ENCODE peak calls at places on chromosomes 4 and X, in ten cellular contexts. E is pancreas, H is endothelial cell, F is AG10803, M is astrocyte, N is ascending aorta, J is fibroblast of lung, Z is A549, V is transverse colon, L is GM06990. D is an unnamed sample.

GRCh38 chr4:46032061-46032460 is 91.8 kb downstream of the GABRG1 start:
- DNase-seq in F (no peak), J (no peak), L (no peak), V (no peak), H (no peak), Z (no peak), M (no peak), E (no peak), N (no peak), D (no peak)

GRCh38 chr4:38605181-38605764 is 58.7 kb upstream of the KLF3 start:
- DNase-seq in Z (no peak), J (no peak), M (no peak), H (no peak), F (no peak), L (no peak), E (no peak), N (no peak), V (no peak), D (no peak)

GRCh38 chr4:148962539-148963290 is 520.5 kb upstream of the NR3C2 start:
- DNase-seq in H (no peak), M (peak; percentile 64), F (no peak), N (no peak), V (no peak), J (peak; percentile 3), L (no peak), Z (no peak), E (no peak), D (peak; percentile 20)

GRCh38 chrX:78886550-78886949 is 58.6 kb upstream of the P2RY10 start:
- DNase-seq in H (no peak), V (no peak), L (peak; percentile 1), M (no peak), Z (peak; percentile 6), F (peak; percentile 9), N (no peak), E (no peak), J (no peak), D (peak; percentile 25)

GRCh38 chr4:163505374-163505773 is 10.9 kb downstream of the TMA16 start:
- DNase-seq in H (no peak), V (no peak), J (no peak), M (peak; percentile 65), Z (no peak), N (no peak), E (no peak), L (no peak), F (peak; percentile 8), D (peak; percentile 75)

GRCh38 chr4:968221-968620 is 5.1 kb downstream of the DGKQ start:
- DNase-seq in L (no peak), E (peak; percentile 78), H (no peak), N (peak; percentile 61), F (no peak), V (no peak), M (no peak), Z (no peak), J (no peak), D (no peak)

GRCh38 chrX:11450354-11450753 is 157.1 kb downstream of the AMELX start:
- DNase-seq in V (no peak), F (no peak), N (no peak), M (no peak), H (no peak), Z (no peak), J (no peak), E (no peak), L (no peak), D (peak; percentile 67)

GRCh38 chr4:8236920-8237195 is 32.7 kb upstream of the HTRA3 start:
- DNase-seq in H (no peak), V (no peak), J (no peak), F (no peak), L (no peak), Z (no peak), E (peak; percentile 55), N (no peak), M (no peak), D (no peak)

GRCh38 chrX:154435171-154435733 is 1.7 kb upstream of the GDI1 start:
- DNase-seq in E (peak; percentile 57), M (no peak), J (no peak), Z (no peak), H (no peak), N (no peak), L (no peak), V (no peak), F (no peak), D (no peak)

GRCh38 chr4:85107553-85107952 is 141.1 kb upstream of the WDFY3 start:
- DNase-seq in E (no peak), Z (no peak), V (no peak), N (no peak), L (no peak), M (peak; percentile 60), J (no peak), H (no peak), F (peak; percentile 13), D (no peak)

GRCh38 chr4:47703964-47704363 is 133.9 kb downstream of the CORIN start:
- DNase-seq in H (no peak), V (no peak), E (no peak), J (no peak), M (no peak), N (no peak), Z (no peak), L (no peak), F (peak; percentile 11), D (peak; percentile 26)

GRCh38 chr4:47701286-47701685 is 136.6 kb downstream of the CORIN start:
- DNase-seq in F (no peak), J (no peak), N (no peak), V (no peak), H (no peak), E (no peak), M (no peak), Z (no peak), L (no peak), D (no peak)

GRCh38 chr4:47703008-47703407 is 134.9 kb downstream of the CORIN start:
- DNase-seq in M (no peak), N (no peak), H (no peak), L (no peak), V (no peak), Z (no peak), F (no peak), J (no peak), E (no peak), D (no peak)

GRCh38 chr4:47704693-47705325 is 133.1 kb downstream of the CORIN start:
- DNase-seq in E (peak; percentile 20), Z (peak; percentile 30), V (no peak), J (peak; percentile 51), L (no peak), F (peak; percentile 30), M (no peak), H (peak; percentile 54), N (no peak), D (peak; percentile 67)

DNA sequence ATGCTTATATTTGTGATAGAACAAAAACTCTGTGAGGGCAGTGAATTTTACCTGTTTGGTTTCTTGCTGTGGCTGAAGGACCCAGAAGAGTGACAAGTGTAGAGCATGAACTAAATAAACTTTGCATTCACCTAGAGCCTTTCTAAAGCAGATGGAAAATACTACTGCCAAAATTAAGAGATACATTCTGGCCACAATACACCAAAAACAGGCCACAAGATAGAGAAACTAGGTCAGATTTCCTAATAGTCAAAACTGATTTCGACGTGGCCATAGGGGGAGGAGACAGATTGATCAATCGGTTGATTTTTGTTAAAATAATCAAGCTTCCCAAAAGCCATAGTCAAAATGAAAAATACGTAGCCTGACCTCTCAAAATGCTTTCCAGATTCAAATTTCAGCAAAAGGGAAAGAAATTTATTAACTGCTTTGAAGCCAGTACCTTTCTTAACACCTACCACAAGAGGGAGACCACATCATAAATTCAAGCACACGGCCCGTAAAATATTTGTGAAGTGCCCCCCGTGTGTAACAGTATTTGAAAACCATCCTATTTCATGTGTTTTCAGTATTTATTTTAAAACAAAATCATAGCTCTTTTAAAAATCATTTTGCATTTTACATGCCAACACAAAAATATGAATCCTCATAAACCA is 132.4 kb downstream of the CORIN start:
- DNase-seq in Z (peak; percentile 21), H (no peak), L (no peak), V (no peak), J (peak; percentile 41), E (no peak), N (no peak), F (peak; percentile 9), M (no peak), D (peak; percentile 78)
- TF ChIP-seq CTCF in Z (peak; percentile 32), H (peak; percentile 70), L (peak; percentile 58), V (no peak), J (peak; percentile 21), E (no peak), N (peak; percentile 11), F (peak; percentile 42), M (peak; percentile 27), D (peak; percentile 69)

DNA sequence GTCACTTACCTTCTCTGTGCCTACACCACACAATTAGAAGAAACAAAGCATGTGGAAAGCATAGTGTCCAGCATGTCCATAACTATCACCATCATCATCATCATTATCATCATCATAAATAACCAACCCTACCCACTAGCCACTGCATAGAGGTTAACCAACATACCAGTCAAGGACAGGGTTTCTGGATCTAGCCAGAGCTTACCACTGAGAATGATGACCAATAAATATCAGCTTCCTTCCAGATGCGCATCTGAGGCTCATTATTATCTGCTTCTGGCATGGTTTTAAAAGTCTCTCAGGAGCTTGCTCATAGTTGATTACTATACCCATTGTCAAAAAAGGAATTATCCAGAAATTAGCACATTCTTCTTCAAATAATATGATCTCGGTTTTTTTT is 25.5 kb upstream of the MYOZ2 start:
- DNase-seq in M (no peak), J (no peak), H (no peak), E (no peak), F (peak; percentile 83), Z (no peak), L (no peak), V (no peak), N (no peak), D (no peak)
- TF ChIP-seq CTCF in M (no peak), J (no peak), H (no peak), E (no peak), F (no peak), Z (no peak), L (no peak), V (no peak), N (no peak), D (no peak)

GRCh38 chr4:2262145-2262943 is 435 bp upstream of the MXD4 start:
- DNase-seq in J (peak; percentile 100), M (peak; percentile 99), H (peak; percentile 98), Z (peak; percentile 99), L (peak; percentile 99), N (peak; percentile 100), F (peak; percentile 100), E (peak; percentile 100), V (peak; percentile 99), D (peak; percentile 100)
- TF ChIP-seq CTCF in J (no peak), M (no peak), H (no peak), Z (no peak), L (no peak), N (no peak), F (no peak), E (no peak), V (no peak), D (no peak)

GRCh38 chrX:8728932-8729331 is 3.0 kb downstream of the ANOS1 start:
- DNase-seq in E (no peak), N (no peak), Z (no peak), F (no peak), J (no peak), H (no peak), L (no peak), M (no peak), V (no peak), D (no peak)

GRCh38 chrX:8726031-8726652 is 5.8 kb downstream of the ANOS1 start:
- DNase-seq in H (no peak), V (no peak), Z (no peak), F (no peak), M (peak; percentile 64), L (no peak), N (no peak), J (peak; percentile 11), E (no peak), D (peak; percentile 8)

GRCh38 chrX:8730812-8731578 is 942 bp downstream of the ANOS1 start:
- DNase-seq in L (no peak), Z (no peak), M (no peak), J (no peak), E (peak; percentile 56), N (no peak), H (peak; percentile 13), F (no peak), V (no peak), D (no peak)

GRCh38 chrX:8731579-8732395 is at the start of gene ANOS1:
- DNase-seq in M (peak; percentile 47), V (no peak), J (peak; percentile 11), E (peak; percentile 77), F (no peak), Z (peak; percentile 13), H (peak; percentile 73), N (peak; percentile 69), L (no peak), D (peak; percentile 11)
- TF ChIP-seq CTCF in M (no peak), V (no peak), J (no peak), E (no peak), F (no peak), Z (no peak), H (no peak), N (no peak), L (no peak), D (no peak)